ENCODE peak calls at places on chromosomes 3 and 15, in eight cellular contexts. One of them, this sample, is unnamed.

GRCh38 chr3:32278714-32279113 is 40.2 kb downstream of the CMTM8 start:
- DNase-seq in uterus: no peak
- DNase-seq in ACHN: no peak
- DNase-seq in activated CD8-positive, alpha-beta memory T cell treated with anti-CD3 and anti-CD28 coated beads for 4 hours: no peak
- DNase-seq in HTR-8/SVneo: no peak
- DNase-seq in stimulated activated CD4-positive, alpha-beta T cell treated with anti-CD3 and anti-CD28 coated beads, Interleukin-4, amount 100 ng/mL, for 1 hour: no peak
- DNase-seq in ELR: no peak
- DNase-seq in NCI-H460: no peak
- DNase-seq in this sample: no peak

GRCh38 chr3:44874308-44874707 is at the start of gene TGM4:
- DNase-seq in ACHN: no peak
- DNase-seq in activated CD8-positive, alpha-beta memory T cell treated with anti-CD3 and anti-CD28 coated beads for 4 hours: no peak
- DNase-seq in HTR-8/SVneo: no peak
- DNase-seq in ELR: no peak
- DNase-seq in NCI-H460: no peak
- DNase-seq in uterus: no peak
- DNase-seq in stimulated activated CD4-positive, alpha-beta T cell treated with anti-CD3 and anti-CD28 coated beads, Interleukin-4, amount 100 ng/mL, for 1 hour: no peak
- DNase-seq in this sample: no peak

GRCh38 chr15:37134699-37135131 is 34.4 kb upstream of the MEIS2 start:
- DNase-seq in activated CD8-positive, alpha-beta memory T cell treated with anti-CD3 and anti-CD28 coated beads for 4 hours: no peak
- DNase-seq in uterus: peak
- DNase-seq in stimulated activated CD4-positive, alpha-beta T cell treated with anti-CD3 and anti-CD28 coated beads, Interleukin-4, amount 100 ng/mL, for 1 hour: no peak
- DNase-seq in ELR: peak
- DNase-seq in NCI-H460: peak
- DNase-seq in HTR-8/SVneo: peak
- DNase-seq in ACHN: peak
- DNase-seq in this sample: peak

GRCh38 chr3:119580148-119580760 is 962 bp downstream of the ADPRH start:
- DNase-seq in activated CD8-positive, alpha-beta memory T cell treated with anti-CD3 and anti-CD28 coated beads for 4 hours: no peak
- DNase-seq in ACHN: no peak
- DNase-seq in uterus: peak
- DNase-seq in stimulated activated CD4-positive, alpha-beta T cell treated with anti-CD3 and anti-CD28 coated beads, Interleukin-4, amount 100 ng/mL, for 1 hour: no peak
- DNase-seq in NCI-H460: no peak
- DNase-seq in ELR: peak
- DNase-seq in HTR-8/SVneo: no peak
- DNase-seq in this sample: peak

GRCh38 chr3:70056081-70056480 is 56.5 kb downstream of the SAMMSON start:
- DNase-seq in NCI-H460: no peak
- DNase-seq in stimulated activated CD4-positive, alpha-beta T cell treated with anti-CD3 and anti-CD28 coated beads, Interleukin-4, amount 100 ng/mL, for 1 hour: no peak
- DNase-seq in uterus: no peak
- DNase-seq in ACHN: no peak
- DNase-seq in activated CD8-positive, alpha-beta memory T cell treated with anti-CD3 and anti-CD28 coated beads for 4 hours: no peak
- DNase-seq in ELR: no peak
- DNase-seq in HTR-8/SVneo: no peak
- DNase-seq in this sample: no peak

GRCh38 chr3:179045719-179046402 is 25.7 kb downstream of the ZMAT3 start:
- DNase-seq in HTR-8/SVneo: no peak
- DNase-seq in NCI-H460: no peak
- DNase-seq in stimulated activated CD4-positive, alpha-beta T cell treated with anti-CD3 and anti-CD28 coated beads, Interleukin-4, amount 100 ng/mL, for 1 hour: no peak
- DNase-seq in ELR: no peak
- DNase-seq in uterus: no peak
- DNase-seq in activated CD8-positive, alpha-beta memory T cell treated with anti-CD3 and anti-CD28 coated beads for 4 hours: no peak
- DNase-seq in ACHN: no peak
- DNase-seq in this sample: no peak

GRCh38 chr3:101973163-101973505 is 123.8 kb downstream of the NFKBIZ start:
- DNase-seq in ACHN: no peak
- DNase-seq in NCI-H460: no peak
- DNase-seq in HTR-8/SVneo: no peak
- DNase-seq in uterus: no peak
- DNase-seq in stimulated activated CD4-positive, alpha-beta T cell treated with anti-CD3 and anti-CD28 coated beads, Interleukin-4, amount 100 ng/mL, for 1 hour: no peak
- DNase-seq in ELR: no peak
- DNase-seq in activated CD8-positive, alpha-beta memory T cell treated with anti-CD3 and anti-CD28 coated beads for 4 hours: no peak
- DNase-seq in this sample: no peak

GRCh38 chr15:25563571-25563970 is 124.7 kb upstream of the UBE3A start:
- DNase-seq in activated CD8-positive, alpha-beta memory T cell treated with anti-CD3 and anti-CD28 coated beads for 4 hours: no peak
- DNase-seq in ACHN: no peak
- DNase-seq in NCI-H460: no peak
- DNase-seq in uterus: no peak
- DNase-seq in HTR-8/SVneo: no peak
- DNase-seq in stimulated activated CD4-positive, alpha-beta T cell treated with anti-CD3 and anti-CD28 coated beads, Interleukin-4, amount 100 ng/mL, for 1 hour: no peak
- DNase-seq in ELR: no peak
- DNase-seq in this sample: no peak

GRCh38 chr3:127768346-127769008 is 53.8 kb downstream of the MGLL start:
- DNase-seq in ACHN: peak
- DNase-seq in ELR: peak
- DNase-seq in stimulated activated CD4-positive, alpha-beta T cell treated with anti-CD3 and anti-CD28 coated beads, Interleukin-4, amount 100 ng/mL, for 1 hour: no peak
- DNase-seq in uterus: no peak
- DNase-seq in activated CD8-positive, alpha-beta memory T cell treated with anti-CD3 and anti-CD28 coated beads for 4 hours: no peak
- DNase-seq in NCI-H460: no peak
- DNase-seq in HTR-8/SVneo: peak
- DNase-seq in this sample: peak

GRCh38 chr15:90665288-90666134 is 51.6 kb upstream of the BLM start:
- DNase-seq in activated CD8-positive, alpha-beta memory T cell treated with anti-CD3 and anti-CD28 coated beads for 4 hours: no peak
- DNase-seq in uterus: peak
- DNase-seq in HTR-8/SVneo: peak
- DNase-seq in ELR: peak
- DNase-seq in stimulated activated CD4-positive, alpha-beta T cell treated with anti-CD3 and anti-CD28 coated beads, Interleukin-4, amount 100 ng/mL, for 1 hour: peak
- DNase-seq in ACHN: peak
- DNase-seq in NCI-H460: peak
- DNase-seq in this sample: peak